ENCODE peak calls at places on chromosome 20, in six cellular contexts. W is PC-3; L is AG10803; B is GM12865; T is thoracic aorta; V is CD8-positive, alpha-beta T cell. H is an unnamed sample.

GRCh38 chr20:63361507-63362425 is 617 bp upstream of the CHRNA4 start:
- DNase-seq in W (no peak), B (no peak), L (no peak), V (no peak), T (no peak), H (no peak)

GRCh38 chr20:24781061-24781980 is 167.7 kb upstream of the CST7 start:
- DNase-seq in L (peak), W (peak), T (no peak), B (peak), V (no peak), H (no peak)

GRCh38 chr20:51541189-51542032 is 1.1 kb downstream of the NFATC2 start:
- DNase-seq in L (peak), T (peak), B (peak), W (no peak), V (peak), H (no peak)

GRCh38 chr20:39602649-39603048 is 640.5 kb downstream of the DHX35 start:
- DNase-seq in B (no peak), W (no peak), L (no peak), V (no peak), T (no peak), H (no peak)

GRCh38 chr20:25269833-25270170 is 21.9 kb downstream of the PYGB start:
- DNase-seq in T (no peak), W (no peak), V (no peak), L (no peak), B (no peak), H (no peak)

GRCh38 chr20:46150982-46151381 is 32.9 kb downstream of the CD40 start:
- DNase-seq in B (no peak), T (no peak), V (no peak), L (no peak), W (no peak), H (no peak)

GRCh38 chr20:32564921-32565734 is 20.0 kb downstream of the NOL4L start:
- DNase-seq in L (no peak), W (no peak), B (no peak), V (no peak), T (no peak), H (no peak)

GRCh38 chr20:39822667-39823066 is 860.5 kb downstream of the DHX35 start:
- DNase-seq in V (no peak), T (no peak), W (no peak), B (no peak), L (peak), H (no peak)

GRCh38 chr20:64130271-64130670 is 22.9 kb upstream of the NPBWR2 start:
- DNase-seq in T (no peak), W (no peak), B (no peak), V (no peak), L (no peak), H (no peak)

GRCh38 chr20:31704225-31705119 is 18.2 kb downstream of the BCL2L1 start:
- DNase-seq in B (no peak), V (no peak), L (peak), W (peak), T (no peak), H (peak)

GRCh38 chr20:16423311-16424212 is 149.7 kb downstream of the KIF16B start:
- DNase-seq in B (peak), W (no peak), L (no peak), T (no peak), V (no peak), H (no peak)

GRCh38 chr20:35001596-35002362 is 46.1 kb downstream of the MYH7B start:
- DNase-seq in B (no peak), T (no peak), V (no peak), W (no peak), L (no peak), H (no peak)

GRCh38 chr20:50061151-50062005 is 51.6 kb downstream of the UBE2V1 start:
- DNase-seq in L (no peak), B (no peak), V (no peak), T (no peak), W (no peak), H (no peak)

GRCh38 chr20:52313335-52313963 is 121.9 kb upstream of the ZFP64 start:
- DNase-seq in V (no peak), B (no peak), W (peak), T (no peak), L (peak), H (no peak)

GRCh38 chr20:25623736-25624499 is at the start of gene NANP:
- DNase-seq in T (peak), V (peak), W (peak), L (peak), B (peak), H (peak)

GRCh38 chr20:43914286-43914685 is 366 bp upstream of the TOX2 start:
- DNase-seq in L (no peak), V (no peak), W (no peak), B (peak), T (no peak), H (no peak)

GRCh38 chr20:52923123-52923543 is 49.0 kb upstream of the TSHZ2 start:
- DNase-seq in W (peak), B (peak), V (no peak), T (no peak), L (peak), H (no peak)

GRCh38 chr20:31718952-31719643 is 3.6 kb downstream of the BCL2L1 start:
- DNase-seq in L (no peak), B (no peak), T (no peak), W (peak), V (no peak), H (no peak)

GRCh38 chr20:43776691-43777090 is 49.9 kb upstream of the GTSF1L start:
- DNase-seq in B (no peak), T (no peak), V (no peak), L (no peak), W (peak), H (no peak)

GRCh38 chr20:63693079-63693974 is 3.1 kb upstream of the TNFRSF6B start:
- DNase-seq in V (no peak), B (no peak), W (no peak), T (no peak), L (no peak), H (no peak)

GRCh38 chr20:35020108-35021031 is 64.7 kb downstream of the MYH7B start:
- DNase-seq in V (no peak), L (peak), T (no peak), B (no peak), W (no peak), H (no peak)

DNA sequence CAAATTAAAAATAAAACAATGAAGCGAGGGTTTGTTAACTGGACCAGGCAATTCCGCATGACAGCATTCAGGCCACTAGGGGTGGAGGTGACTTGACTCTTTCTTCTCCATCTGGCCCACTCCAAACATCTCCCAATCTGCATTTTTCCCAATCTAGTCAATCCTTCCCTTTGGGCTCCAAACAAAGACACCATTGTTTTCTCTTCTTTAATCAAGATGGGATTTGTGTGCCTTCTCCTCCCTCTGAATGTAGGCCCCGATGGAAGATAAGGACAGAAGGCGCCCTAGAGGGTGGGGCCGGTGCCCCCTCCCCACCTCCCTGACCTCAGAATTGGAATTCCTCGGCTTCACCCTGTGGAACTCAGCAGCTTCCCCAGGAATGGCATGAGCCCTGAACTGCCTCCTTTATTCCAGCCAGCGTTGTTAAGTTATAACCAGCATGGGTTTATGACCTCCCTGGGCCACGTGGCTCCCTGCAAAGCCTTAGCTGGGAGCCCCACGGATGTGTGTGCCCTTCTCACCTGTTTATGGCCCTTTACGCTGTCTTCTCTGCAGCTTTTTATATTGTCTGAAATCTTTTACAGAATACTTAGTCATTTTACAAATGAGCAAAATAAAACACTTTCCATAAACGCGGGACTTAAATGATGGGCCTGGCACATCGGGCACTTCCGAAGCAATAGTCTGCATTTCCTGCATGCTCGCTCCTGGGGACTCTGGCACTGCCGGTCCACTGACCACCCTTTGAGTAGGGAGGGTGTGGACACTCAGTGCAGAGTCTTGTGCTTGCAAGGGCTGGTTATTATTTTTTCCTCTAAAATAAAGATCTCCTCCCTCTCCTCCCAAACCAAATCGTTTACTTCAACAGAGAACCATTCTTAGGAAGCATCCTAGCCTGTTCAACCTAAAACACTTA is 24.5 kb downstream of the OVOL2 start:
- DNase-seq in T (no peak), V (no peak), B (no peak), W (peak), L (no peak), H (no peak)
- TF ChIP-seq CTCF in T (no peak), V (no peak), B (no peak), W (peak), L (peak), H (peak)

DNA sequence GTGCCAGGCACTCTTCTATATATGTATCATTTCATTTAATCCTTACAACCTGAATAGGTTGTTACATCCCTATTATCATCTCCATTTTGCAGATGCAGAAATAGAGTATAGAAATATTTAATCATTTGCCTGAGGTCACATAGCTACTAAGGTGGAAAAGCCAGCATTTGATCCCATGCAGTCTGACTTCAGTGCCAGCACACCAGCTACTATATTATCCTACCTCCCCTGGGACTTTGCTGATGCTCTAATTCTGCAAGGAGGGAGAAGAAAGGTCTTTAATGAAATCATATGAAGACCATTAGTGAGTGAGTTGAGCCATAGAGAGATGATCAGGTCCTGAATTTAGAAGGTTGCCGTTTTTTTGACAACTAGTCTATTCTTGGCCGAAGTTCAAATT is 53.7 kb downstream of the TOP1 start:
- DNase-seq in L (no peak), B (no peak), W (no peak), V (no peak), T (no peak), H (no peak)
- TF ChIP-seq CTCF in L (no peak), B (no peak), W (no peak), V (no peak), T (no peak), H (no peak)

GRCh38 chr20:59984551-59984950 is 26.3 kb downstream of the CDH26 start:
- DNase-seq in B (no peak), W (no peak), T (no peak), L (no peak), V (no peak), H (no peak)

GRCh38 chr20:59987135-59987534 is 28.9 kb downstream of the CDH26 start:
- DNase-seq in T (no peak), B (no peak), W (peak), L (no peak), V (no peak), H (no peak)

GRCh38 chr20:59988141-59988540 is 29.9 kb downstream of the CDH26 start:
- DNase-seq in L (no peak), T (no peak), W (peak), V (no peak), B (no peak), H (no peak)

GRCh38 chr20:59985864-59986263 is 27.6 kb downstream of the CDH26 start:
- DNase-seq in B (no peak), L (no peak), W (peak), T (no peak), V (no peak), H (no peak)
- TF ChIP-seq CTCF in B (peak), L (no peak), W (peak), T (no peak), V (no peak), H (no peak)

GRCh38 chr20:14741616-14742015 is 404.2 kb upstream of the FLRT3 start:
- DNase-seq in L (no peak), W (peak), T (no peak), V (no peak), B (no peak), H (no peak)
- TF ChIP-seq CTCF in L (no peak), W (peak), T (no peak), V (no peak), B (no peak), H (no peak)

DNA sequence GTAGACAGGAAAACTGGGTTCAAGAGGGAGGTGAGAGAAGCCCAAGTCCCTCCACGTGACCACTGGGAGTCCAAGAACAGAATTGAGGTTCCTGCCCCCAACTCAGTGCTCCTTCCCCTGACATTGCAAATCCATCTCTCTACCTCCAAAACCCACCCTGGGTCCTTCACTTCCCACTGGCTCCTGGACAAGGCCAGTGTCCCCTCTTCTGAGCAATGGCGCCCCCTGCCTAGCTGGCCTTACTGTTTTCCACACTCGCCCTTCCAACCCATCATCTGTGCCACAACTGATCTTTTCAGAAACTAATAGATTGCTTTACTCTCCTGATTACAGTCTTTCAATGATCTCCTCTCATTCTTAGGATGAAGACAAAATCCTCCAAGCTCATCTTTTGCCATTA is 200.3 kb downstream of the ANKRD60 start:
- DNase-seq in B (no peak), V (no peak), T (no peak), L (no peak), W (no peak), H (no peak)
- TF ChIP-seq CTCF in B (no peak), V (no peak), T (no peak), L (no peak), W (peak), H (peak)

H was measured in progenitor cell of endocrine pancreas.